ENCODE peak calls at places on chromosomes 7 and 10, in eight cellular contexts. One of them, this sample, is unnamed.

GRCh38 chr10:104630731-104631130 is 10.4 kb upstream of the SORCS3 start:
- DNase-seq in CD8-positive, alpha-beta memory T cell: no peak
- DNase-seq in lower lobe of right lung: no peak
- DNase-seq in small intestine: no peak
- DNase-seq in spleen: peak; percentile 63
- DNase-seq in adipocyte: no peak
- DNase-seq in fibroblast of lung: no peak
- DNase-seq in heart right ventricle: no peak
- DNase-seq in this sample: no peak

GRCh38 chr10:6314620-6315205 is 112.0 kb downstream of the PFKFB3 start:
- DNase-seq in CD8-positive, alpha-beta memory T cell: no peak
- DNase-seq in lower lobe of right lung: no peak
- DNase-seq in small intestine: peak; percentile 84
- DNase-seq in spleen: no peak
- DNase-seq in adipocyte: no peak
- DNase-seq in fibroblast of lung: no peak
- DNase-seq in heart right ventricle: no peak
- DNase-seq in this sample: peak; percentile 63

GRCh38 chr10:116170815-116171250 is 102.2 kb downstream of the GFRA1 start:
- DNase-seq in CD8-positive, alpha-beta memory T cell: no peak
- DNase-seq in lower lobe of right lung: no peak
- DNase-seq in small intestine: no peak
- DNase-seq in spleen: no peak
- DNase-seq in adipocyte: peak; percentile 69
- DNase-seq in fibroblast of lung: peak; percentile 37
- DNase-seq in heart right ventricle: no peak
- DNase-seq in this sample: no peak

GRCh38 chr7:28434510-28434909 is 22.2 kb downstream of the CREB5 start:
- DNase-seq in CD8-positive, alpha-beta memory T cell: no peak
- DNase-seq in lower lobe of right lung: no peak
- DNase-seq in small intestine: no peak
- DNase-seq in spleen: no peak
- DNase-seq in adipocyte: no peak
- DNase-seq in fibroblast of lung: no peak
- DNase-seq in heart right ventricle: no peak
- DNase-seq in this sample: no peak

GRCh38 chr7:144531181-144531580 is 127.7 kb upstream of the NOBOX start:
- DNase-seq in CD8-positive, alpha-beta memory T cell: no peak
- DNase-seq in lower lobe of right lung: no peak
- DNase-seq in small intestine: no peak
- DNase-seq in spleen: no peak
- DNase-seq in adipocyte: no peak
- DNase-seq in fibroblast of lung: no peak
- DNase-seq in heart right ventricle: no peak
- DNase-seq in this sample: no peak

GRCh38 chr10:34124522-34125035 is 690.5 kb downstream of the PARD3 start:
- DNase-seq in CD8-positive, alpha-beta memory T cell: no peak
- DNase-seq in lower lobe of right lung: no peak
- DNase-seq in small intestine: peak; percentile 52
- DNase-seq in spleen: no peak
- DNase-seq in adipocyte: no peak
- DNase-seq in fibroblast of lung: peak; percentile 75
- DNase-seq in heart right ventricle: no peak
- DNase-seq in this sample: peak; percentile 100

GRCh38 chr7:151468214-151469023 is 28.5 kb upstream of the CRYGN start:
- DNase-seq in CD8-positive, alpha-beta memory T cell: no peak
- DNase-seq in lower lobe of right lung: no peak
- DNase-seq in small intestine: no peak
- DNase-seq in spleen: no peak
- DNase-seq in adipocyte: no peak
- DNase-seq in fibroblast of lung: no peak
- DNase-seq in heart right ventricle: no peak
- DNase-seq in this sample: no peak

GRCh38 chr7:132755538-132756481 is 179.5 kb upstream of the PLXNA4 start:
- DNase-seq in CD8-positive, alpha-beta memory T cell: no peak
- DNase-seq in lower lobe of right lung: no peak
- DNase-seq in small intestine: no peak
- DNase-seq in spleen: no peak
- DNase-seq in adipocyte: peak; percentile 20
- DNase-seq in fibroblast of lung: peak; percentile 30
- DNase-seq in heart right ventricle: no peak
- DNase-seq in this sample: no peak

GRCh38 chr7:124059375-124059774 is 26.5 kb upstream of the TMEM229A start:
- DNase-seq in CD8-positive, alpha-beta memory T cell: no peak
- DNase-seq in lower lobe of right lung: no peak
- DNase-seq in small intestine: peak; percentile 35
- DNase-seq in spleen: no peak
- DNase-seq in adipocyte: no peak
- DNase-seq in fibroblast of lung: no peak
- DNase-seq in heart right ventricle: no peak
- DNase-seq in this sample: no peak

GRCh38 chr10:106571216-106571954 is 593.1 kb downstream of the SORCS1 start:
- DNase-seq in CD8-positive, alpha-beta memory T cell: no peak
- DNase-seq in lower lobe of right lung: no peak
- DNase-seq in small intestine: peak; percentile 13
- DNase-seq in spleen: no peak
- DNase-seq in adipocyte: peak; percentile 89
- DNase-seq in fibroblast of lung: peak; percentile 35
- DNase-seq in heart right ventricle: no peak
- DNase-seq in this sample: peak; percentile 68

GRCh38 chr10:1736180-1736971 is 949 bp downstream of the ADARB2 start:
- DNase-seq in CD8-positive, alpha-beta memory T cell: no peak
- DNase-seq in lower lobe of right lung: no peak
- DNase-seq in small intestine: no peak
- DNase-seq in spleen: no peak
- DNase-seq in adipocyte: no peak
- DNase-seq in fibroblast of lung: no peak
- DNase-seq in heart right ventricle: no peak
- DNase-seq in this sample: no peak

GRCh38 chr7:158802535-158803199 is 26.6 kb downstream of the ESYT2 start:
- DNase-seq in CD8-positive, alpha-beta memory T cell: no peak
- DNase-seq in lower lobe of right lung: no peak
- DNase-seq in small intestine: no peak
- DNase-seq in spleen: peak; percentile 54
- DNase-seq in adipocyte: peak; percentile 64
- DNase-seq in fibroblast of lung: peak; percentile 74
- DNase-seq in heart right ventricle: no peak
- DNase-seq in this sample: peak; percentile 68

GRCh38 chr7:118214051-118214832 is 10.3 kb upstream of the ANKRD7 start:
- DNase-seq in CD8-positive, alpha-beta memory T cell: peak; percentile 73
- DNase-seq in lower lobe of right lung: peak; percentile 69
- DNase-seq in small intestine: peak; percentile 27
- DNase-seq in spleen: peak; percentile 90
- DNase-seq in adipocyte: peak; percentile 82
- DNase-seq in fibroblast of lung: peak; percentile 86
- DNase-seq in heart right ventricle: peak; percentile 56
- DNase-seq in this sample: no peak
- H3K4me3 ChIP-seq in CD8-positive, alpha-beta memory T cell: peak overlapping the region; percentile 71
- H3K4me3 ChIP-seq in lower lobe of right lung: peak overlapping the region; percentile 61
- H3K4me3 ChIP-seq in small intestine: no peak overlapping the region
- H3K4me3 ChIP-seq in spleen: peak overlapping the region; percentile 51
- H3K4me3 ChIP-seq in adipocyte: peak overlapping the region; percentile 93
- H3K4me3 ChIP-seq in fibroblast of lung: peak overlapping the region; percentile 65
- H3K4me3 ChIP-seq in heart right ventricle: peak overlapping the region; percentile 60
- H3K4me3 ChIP-seq in this sample: no peak overlapping the region

GRCh38 chr7:90320801-90321494 is at the start of gene FAM237B:
- DNase-seq in CD8-positive, alpha-beta memory T cell: no peak
- DNase-seq in lower lobe of right lung: peak; percentile 44
- DNase-seq in small intestine: no peak
- DNase-seq in spleen: peak; percentile 74
- DNase-seq in adipocyte: peak; percentile 51
- DNase-seq in fibroblast of lung: peak; percentile 42
- DNase-seq in heart right ventricle: no peak
- DNase-seq in this sample: no peak
- H3K27me3 ChIP-seq in CD8-positive, alpha-beta memory T cell: peaks cover 28% of the 10 kb centered on the region
- H3K27me3 ChIP-seq in lower lobe of right lung: peaks cover 35% of the 10 kb centered on the region
- H3K27me3 ChIP-seq in small intestine: peaks cover 7% of the 10 kb centered on the region
- H3K27me3 ChIP-seq in spleen: peaks cover 39% of the 10 kb centered on the region
- H3K27me3 ChIP-seq in adipocyte: peaks cover 9% of the 10 kb centered on the region
- H3K27me3 ChIP-seq in fibroblast of lung: peaks cover 9% of the 10 kb centered on the region
- H3K27me3 ChIP-seq in heart right ventricle: peaks cover 36% of the 10 kb centered on the region
- H3K27me3 ChIP-seq in this sample: peaks cover 5% of the 10 kb centered on the region

DNA sequence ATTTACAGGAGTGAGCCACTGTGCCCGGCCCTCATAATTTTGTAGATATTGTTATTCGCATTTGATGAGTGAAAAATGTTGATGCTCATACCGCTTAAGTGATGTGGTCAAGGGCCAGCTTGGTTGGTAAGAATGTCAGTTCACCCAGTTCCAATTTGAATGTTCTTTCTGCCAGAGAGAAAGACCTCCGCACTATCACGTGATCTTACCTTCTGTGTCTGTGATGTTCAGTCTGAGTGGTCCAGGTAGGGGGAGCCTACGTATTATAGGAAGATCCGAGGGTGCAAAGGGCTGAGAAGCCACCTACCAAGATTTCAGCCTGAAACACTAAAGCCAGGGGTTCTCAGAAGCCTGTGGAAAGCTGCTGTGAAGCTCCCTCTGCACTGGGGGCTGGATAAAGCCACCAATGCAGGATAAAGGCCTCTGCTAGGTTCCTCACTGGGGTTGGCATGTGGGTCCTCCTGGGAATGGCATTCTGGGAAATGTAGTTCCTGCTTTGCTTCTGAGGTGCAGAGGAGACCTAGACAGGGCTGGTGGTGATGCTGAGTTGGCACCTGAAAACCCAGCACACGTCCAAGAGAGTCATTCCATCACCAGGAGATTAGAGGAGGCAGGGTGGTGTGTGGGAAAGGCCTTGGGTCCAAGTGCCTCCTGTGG is 64.6 kb upstream of the AOAH start:
- DNase-seq in CD8-positive, alpha-beta memory T cell: no peak
- DNase-seq in lower lobe of right lung: no peak
- DNase-seq in small intestine: no peak
- DNase-seq in spleen: no peak
- DNase-seq in adipocyte: no peak
- DNase-seq in fibroblast of lung: no peak
- DNase-seq in heart right ventricle: no peak
- DNase-seq in this sample: no peak
- H3K4me1 ChIP-seq in CD8-positive, alpha-beta memory T cell: peaks cover 68% of the 10 kb centered on the region
- H3K4me1 ChIP-seq in lower lobe of right lung: peaks cover 7% of the 10 kb centered on the region
- H3K4me1 ChIP-seq in small intestine: no peaks in the 10 kb centered on the region
- H3K4me1 ChIP-seq in spleen: peaks cover 63% of the 10 kb centered on the region
- H3K4me1 ChIP-seq in adipocyte: no peaks in the 10 kb centered on the region
- H3K4me1 ChIP-seq in fibroblast of lung: no peaks in the 10 kb centered on the region
- H3K4me1 ChIP-seq in heart right ventricle: peaks cover 36% of the 10 kb centered on the region
- H3K4me1 ChIP-seq in this sample: no peaks in the 10 kb centered on the region

DNA sequence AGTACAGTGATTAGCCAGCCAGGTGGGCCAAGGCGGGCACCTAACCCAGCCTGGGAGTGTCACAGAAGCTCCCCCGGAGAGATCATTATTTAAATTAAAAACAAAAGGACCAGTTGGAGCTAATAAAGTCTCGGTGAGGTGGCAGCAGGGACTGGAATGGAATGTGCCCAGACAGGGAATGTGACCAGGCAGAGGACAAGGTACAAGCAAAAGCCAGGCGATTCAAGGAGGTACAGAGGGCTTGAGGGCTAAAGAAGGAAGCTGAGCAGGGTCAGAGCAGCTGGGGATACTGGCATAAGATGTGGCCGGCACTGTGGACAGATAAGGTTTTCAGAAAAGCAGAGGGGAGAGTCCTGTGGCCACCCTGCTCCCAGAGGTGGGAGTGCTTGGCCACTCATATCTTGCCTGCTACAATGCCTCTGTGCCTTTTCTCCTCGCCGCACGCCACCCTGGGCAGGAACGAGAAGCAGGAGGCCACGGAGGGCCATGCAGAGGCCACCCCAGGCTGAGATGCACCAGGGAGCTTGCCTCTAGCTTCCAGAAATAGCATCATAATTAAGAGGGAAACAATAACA is 13.2 kb downstream of the TMEM273 start:
- DNase-seq in CD8-positive, alpha-beta memory T cell: no peak
- DNase-seq in lower lobe of right lung: no peak
- DNase-seq in small intestine: no peak
- DNase-seq in spleen: no peak
- DNase-seq in adipocyte: no peak
- DNase-seq in fibroblast of lung: no peak
- DNase-seq in heart right ventricle: no peak
- DNase-seq in this sample: no peak
- H3K4me3 ChIP-seq in CD8-positive, alpha-beta memory T cell: no peak overlapping the region
- H3K4me3 ChIP-seq in lower lobe of right lung: no peak overlapping the region
- H3K4me3 ChIP-seq in small intestine: no peak overlapping the region
- H3K4me3 ChIP-seq in spleen: no peak overlapping the region
- H3K4me3 ChIP-seq in adipocyte: no peak overlapping the region
- H3K4me3 ChIP-seq in fibroblast of lung: no peak overlapping the region
- H3K4me3 ChIP-seq in heart right ventricle: no peak overlapping the region
- H3K4me3 ChIP-seq in this sample: no peak overlapping the region

GRCh38 chr7:156063241-156063810 is 251.1 kb upstream of the SHH start:
- DNase-seq in CD8-positive, alpha-beta memory T cell: no peak
- DNase-seq in lower lobe of right lung: no peak
- DNase-seq in small intestine: no peak
- DNase-seq in spleen: no peak
- DNase-seq in adipocyte: no peak
- DNase-seq in fibroblast of lung: no peak
- DNase-seq in heart right ventricle: no peak
- DNase-seq in this sample: no peak
- H3K27me3 ChIP-seq in CD8-positive, alpha-beta memory T cell: no peaks in the 10 kb centered on the region
- H3K27me3 ChIP-seq in lower lobe of right lung: no peaks in the 10 kb centered on the region
- H3K27me3 ChIP-seq in small intestine: no peaks in the 10 kb centered on the region
- H3K27me3 ChIP-seq in spleen: peaks cover 7% of the 10 kb centered on the region
- H3K27me3 ChIP-seq in adipocyte: no peaks in the 10 kb centered on the region
- H3K27me3 ChIP-seq in fibroblast of lung: no peaks in the 10 kb centered on the region
- H3K27me3 ChIP-seq in heart right ventricle: peaks cover 19% of the 10 kb centered on the region
- H3K27me3 ChIP-seq in this sample: no peaks in the 10 kb centered on the region

DNA sequence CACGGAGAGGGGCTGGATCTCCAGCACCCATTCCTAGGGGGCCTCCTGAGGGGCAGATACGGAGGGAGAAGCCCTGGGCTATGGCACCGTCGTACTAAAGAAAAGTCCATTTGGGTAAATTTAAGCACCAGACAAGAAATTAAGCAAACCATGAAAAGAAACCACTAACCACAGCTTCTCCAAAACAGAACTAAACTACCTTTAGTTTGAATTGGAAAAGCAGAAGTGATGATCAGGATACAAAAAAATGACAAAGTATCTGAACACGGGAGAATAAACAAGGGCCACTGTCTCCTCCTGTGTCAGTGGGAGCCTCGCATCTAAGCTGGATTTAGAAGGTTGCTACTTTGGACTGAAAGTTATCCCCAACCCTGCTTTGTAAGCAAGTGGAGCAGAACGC is 69.1 kb downstream of the DIP2C start:
- DNase-seq in CD8-positive, alpha-beta memory T cell: no peak
- DNase-seq in lower lobe of right lung: no peak
- DNase-seq in small intestine: no peak
- DNase-seq in spleen: peak; percentile 6
- DNase-seq in adipocyte: no peak
- DNase-seq in fibroblast of lung: no peak
- DNase-seq in heart right ventricle: no peak
- DNase-seq in this sample: no peak
- H3K4me1 ChIP-seq in CD8-positive, alpha-beta memory T cell: no peaks in the 10 kb centered on the region
- H3K4me1 ChIP-seq in lower lobe of right lung: peaks cover 11% of the 10 kb centered on the region
- H3K4me1 ChIP-seq in small intestine: no peaks in the 10 kb centered on the region
- H3K4me1 ChIP-seq in spleen: peaks cover 56% of the 10 kb centered on the region
- H3K4me1 ChIP-seq in adipocyte: peaks cover 34% of the 10 kb centered on the region
- H3K4me1 ChIP-seq in fibroblast of lung: peaks cover 17% of the 10 kb centered on the region
- H3K4me1 ChIP-seq in heart right ventricle: peaks cover 40% of the 10 kb centered on the region
- H3K4me1 ChIP-seq in this sample: peaks cover 11% of the 10 kb centered on the region